ENCODE peak calls at places on chromosome 15, in ten cellular contexts. R, U, Q, Y, C, M, S, E, N and I are unnamed samples.

GRCh38 chr15:51924146-51925068 is 47.2 kb downstream of the LEO1 start:
- DNase-seq in R (no peak), U (no peak), Q (no peak), Y (no peak), C (no peak), M (no peak), S (no peak), E (no peak), N (no peak), I (no peak)

GRCh38 chr15:55221090-55222011 is 24.6 kb upstream of the RSL24D1 start:
- DNase-seq in R (no peak), U (no peak), Q (peak), Y (peak), C (peak), M (peak), S (peak), E (no peak), N (no peak), I (peak)

GRCh38 chr15:40511472-40512133 is 40.8 kb downstream of the CHST14 start:
- DNase-seq in R (no peak), U (no peak), Q (peak), Y (peak), C (no peak), M (peak), S (peak), E (peak), N (peak), I (no peak)

GRCh38 chr15:89917442-89918085 is 4.8 kb upstream of the ARPIN start:
- DNase-seq in R (no peak), U (no peak), Q (no peak), Y (peak), C (no peak), M (peak), S (no peak), E (no peak), N (no peak), I (no peak)

GRCh38 chr15:88257311-88257901 is 867 bp upstream of the NTRK3 start:
- DNase-seq in R (no peak), U (no peak), Q (no peak), Y (peak), C (no peak), M (no peak), S (no peak), E (no peak), N (no peak), I (no peak)

GRCh38 chr15:77060560-77060959 is 10.3 kb downstream of the TSPAN3 start:
- DNase-seq in R (no peak), U (no peak), Q (no peak), Y (peak), C (no peak), M (no peak), S (peak), E (no peak), N (no peak), I (peak)

GRCh38 chr15:60667190-60667868 is 188.4 kb upstream of the ICE2 start:
- DNase-seq in R (no peak), U (no peak), Q (no peak), Y (no peak), C (no peak), M (no peak), S (no peak), E (no peak), N (no peak), I (no peak)

GRCh38 chr15:83732196-83732595 is 78.3 kb downstream of the ADAMTSL3 start:
- DNase-seq in R (no peak), U (no peak), Q (no peak), Y (no peak), C (no peak), M (no peak), S (no peak), E (no peak), N (no peak), I (no peak)

GRCh38 chr15:39095218-39095879 is 485.5 kb upstream of the THBS1 start:
- DNase-seq in R (no peak), U (no peak), Q (no peak), Y (no peak), C (no peak), M (peak), S (no peak), E (no peak), N (no peak), I (no peak)

GRCh38 chr15:51312754-51313390 is 25.5 kb downstream of the CYP19A1 start:
- DNase-seq in R (no peak), U (no peak), Q (no peak), Y (peak), C (no peak), M (peak), S (no peak), E (no peak), N (no peak), I (no peak)

GRCh38 chr15:101045236-101045646 is 126.1 kb downstream of the LRRK1 start:
- DNase-seq in R (no peak), U (peak), Q (no peak), Y (no peak), C (no peak), M (no peak), S (peak), E (no peak), N (no peak), I (no peak)

GRCh38 chr15:61916104-61916503 is 144.1 kb downstream of the VPS13C start:
- DNase-seq in R (no peak), U (no peak), Q (no peak), Y (peak), C (no peak), M (no peak), S (no peak), E (no peak), N (no peak), I (no peak)

GRCh38 chr15:101426761-101427333 is 62.7 kb downstream of the PCSK6 start:
- DNase-seq in R (no peak), U (no peak), Q (no peak), Y (no peak), C (no peak), M (no peak), S (no peak), E (no peak), N (no peak), I (no peak)

GRCh38 chr15:77185242-77185785 is 114.4 kb upstream of the TSPAN3 start:
- DNase-seq in R (no peak), U (no peak), Q (peak), Y (peak), C (no peak), M (no peak), S (peak), E (no peak), N (no peak), I (no peak)

GRCh38 chr15:79878078-79878705 is 18.6 kb downstream of the MTHFS start:
- DNase-seq in R (no peak), U (no peak), Q (peak), Y (no peak), C (no peak), M (no peak), S (no peak), E (no peak), N (no peak), I (no peak)

GRCh38 chr15:28995193-28995592 is 109.4 kb downstream of the APBA2 start:
- DNase-seq in R (no peak), U (no peak), Q (no peak), Y (no peak), C (no peak), M (no peak), S (no peak), E (no peak), N (no peak), I (no peak)

GRCh38 chr15:85702321-85703230 is 92.1 kb downstream of the KLHL25 start:
- DNase-seq in R (peak), U (no peak), Q (peak), Y (peak), C (no peak), M (no peak), S (peak), E (no peak), N (no peak), I (peak)

GRCh38 chr15:39438260-39438659 is 142.6 kb upstream of the THBS1 start:
- DNase-seq in R (no peak), U (no peak), Q (no peak), Y (no peak), C (no peak), M (no peak), S (no peak), E (no peak), N (peak), I (no peak)

GRCh38 chr15:79010278-79010677 is 65.4 kb upstream of the CTSH start:
- DNase-seq in R (no peak), U (no peak), Q (no peak), Y (no peak), C (no peak), M (no peak), S (no peak), E (no peak), N (no peak), I (no peak)

GRCh38 chr15:73190189-73190601 is 137.9 kb downstream of the NEO1 start:
- DNase-seq in R (no peak), U (no peak), Q (no peak), Y (peak), C (no peak), M (peak), S (peak), E (no peak), N (no peak), I (no peak)

GRCh38 chr15:56821721-56822425 is 88.6 kb upstream of the ZNF280D start:
- DNase-seq in R (no peak), U (peak), Q (peak), Y (peak), C (peak), M (peak), S (peak), E (no peak), N (no peak), I (peak)

GRCh38 chr15:88904808-88905327 is 8.3 kb downstream of the MFGE8 start:
- DNase-seq in R (peak), U (peak), Q (peak), Y (peak), C (no peak), M (peak), S (peak), E (peak), N (peak), I (no peak)

GRCh38 chr15:52010633-52011595 is 8.1 kb upstream of the MAPK6 start:
- DNase-seq in R (no peak), U (no peak), Q (no peak), Y (peak), C (peak), M (peak), S (peak), E (no peak), N (peak), I (peak)

GRCh38 chr15:52499506-52499905 is 29.2 kb downstream of the MYO5A start:
- DNase-seq in R (no peak), U (no peak), Q (no peak), Y (no peak), C (no peak), M (no peak), S (no peak), E (no peak), N (no peak), I (no peak)

GRCh38 chr15:80977627-80978036 is 12.0 kb downstream of the MESD start:
- DNase-seq in R (no peak), U (peak), Q (peak), Y (no peak), C (no peak), M (peak), S (peak), E (peak), N (peak), I (no peak)

GRCh38 chr15:92149029-92149428 is 244.7 kb upstream of the ST8SIA2 start:
- DNase-seq in R (no peak), U (no peak), Q (no peak), Y (no peak), C (no peak), M (no peak), S (no peak), E (no peak), N (no peak), I (no peak)

GRCh38 chr15:45111390-45112142 is 2.4 kb downstream of the DUOX2 start:
- DNase-seq in R (no peak), U (no peak), Q (no peak), Y (no peak), C (no peak), M (no peak), S (no peak), E (no peak), N (no peak), I (no peak)

GRCh38 chr15:40358492-40359353 is 704 bp downstream of the DISP2 start:
- DNase-seq in R (no peak), U (peak), Q (peak), Y (no peak), C (no peak), M (no peak), S (no peak), E (no peak), N (no peak), I (no peak)

GRCh38 chr15:101542306-101543025 is 53.0 kb upstream of the PCSK6 start:
- DNase-seq in R (no peak), U (no peak), Q (no peak), Y (no peak), C (no peak), M (no peak), S (no peak), E (no peak), N (peak), I (no peak)

GRCh38 chr15:57158589-57158988 is 217.7 kb upstream of the CGNL1 start:
- DNase-seq in R (no peak), U (no peak), Q (no peak), Y (peak), C (no peak), M (peak), S (peak), E (no peak), N (no peak), I (no peak)

GRCh38 chr15:72865486-72865885 is 81.9 kb upstream of the ADPGK start:
- DNase-seq in R (no peak), U (no peak), Q (no peak), Y (no peak), C (no peak), M (no peak), S (no peak), E (no peak), N (no peak), I (no peak)

GRCh38 chr15:22884344-22884743 is 45.9 kb downstream of the NIPA2 start:
- DNase-seq in R (no peak), U (no peak), Q (no peak), Y (no peak), C (no peak), M (no peak), S (no peak), E (no peak), N (no peak), I (no peak)

GRCh38 chr15:34951993-34952392 is 17.5 kb downstream of the AQR start:
- DNase-seq in R (no peak), U (no peak), Q (no peak), Y (peak), C (no peak), M (no peak), S (peak), E (no peak), N (no peak), I (no peak)

GRCh38 chr15:56869573-56869972 is 48.9 kb upstream of the TCF12 start:
- DNase-seq in R (no peak), U (no peak), Q (peak), Y (peak), C (no peak), M (peak), S (peak), E (peak), N (no peak), I (no peak)

GRCh38 chr15:48112242-48112641 is 8.5 kb upstream of the SLC24A5 start:
- DNase-seq in R (no peak), U (no peak), Q (peak), Y (peak), C (no peak), M (peak), S (peak), E (no peak), N (no peak), I (no peak)

GRCh38 chr15:57198654-57199241 is 177.6 kb upstream of the CGNL1 start:
- DNase-seq in R (no peak), U (no peak), Q (no peak), Y (peak), C (no peak), M (peak), S (peak), E (no peak), N (no peak), I (no peak)

GRCh38 chr15:45773149-45773548 is 138.3 kb downstream of the SQOR start:
- DNase-seq in R (no peak), U (no peak), Q (no peak), Y (no peak), C (no peak), M (peak), S (no peak), E (no peak), N (no peak), I (no peak)

GRCh38 chr15:51750942-51751686 is at the start of gene TMOD2:
- DNase-seq in R (peak), U (peak), Q (peak), Y (peak), C (no peak), M (peak), S (peak), E (no peak), N (no peak), I (no peak)

GRCh38 chr15:48975713-48976419 is 12.1 kb upstream of the SHC4 start:
- DNase-seq in R (peak), U (peak), Q (peak), Y (peak), C (no peak), M (peak), S (peak), E (peak), N (peak), I (peak)

GRCh38 chr15:74641151-74641550 is 25.5 kb downstream of the CLK3 start:
- DNase-seq in R (no peak), U (no peak), Q (no peak), Y (no peak), C (no peak), M (no peak), S (no peak), E (no peak), N (no peak), I (no peak)

GRCh38 chr15:74648051-74648622 is 32.5 kb downstream of the CLK3 start:
- DNase-seq in R (no peak), U (no peak), Q (no peak), Y (no peak), C (no peak), M (no peak), S (no peak), E (no peak), N (no peak), I (no peak)

GRCh38 chr15:74643368-74644204 is 27.9 kb downstream of the CLK3 start:
- DNase-seq in R (no peak), U (no peak), Q (no peak), Y (no peak), C (no peak), M (no peak), S (no peak), E (no peak), N (no peak), I (no peak)

GRCh38 chr15:74642328-74642723 is 26.7 kb downstream of the CLK3 start:
- DNase-seq in R (no peak), U (no peak), Q (no peak), Y (no peak), C (no peak), M (peak), S (no peak), E (no peak), N (no peak), I (no peak)

DNA sequence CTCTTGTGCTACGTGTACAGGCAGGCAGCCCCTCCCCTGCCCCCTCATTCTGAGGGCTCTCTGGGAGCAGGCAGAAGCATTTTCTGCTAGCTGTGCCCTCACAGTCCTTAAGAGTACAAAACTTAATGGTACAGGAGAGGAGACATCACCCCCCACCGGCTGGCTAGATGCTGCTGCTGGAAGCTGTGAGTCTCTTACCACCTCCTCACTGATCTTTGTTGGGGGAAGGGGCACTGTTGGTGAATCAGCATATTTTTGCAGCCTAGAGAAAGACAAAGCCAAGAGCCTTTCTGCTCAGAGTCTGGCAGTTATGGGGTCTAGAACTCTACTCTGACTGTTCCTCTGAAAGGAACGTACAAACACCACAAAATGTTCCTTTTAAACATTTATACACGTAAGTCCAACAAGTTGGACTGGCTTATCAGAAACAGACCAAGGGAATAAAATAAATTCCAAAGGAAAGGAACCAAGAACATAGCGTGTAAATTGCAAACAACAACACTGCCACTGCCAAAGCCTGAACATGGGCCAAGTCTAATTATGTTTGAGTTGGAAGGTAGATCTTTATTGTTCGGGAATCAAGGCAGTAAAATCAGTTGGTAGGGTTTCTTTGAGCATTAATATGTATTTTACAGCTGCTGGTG is 27.2 kb downstream of the CLK3 start:
- DNase-seq in R (no peak), U (no peak), Q (peak), Y (peak), C (no peak), M (peak), S (peak), E (no peak), N (no peak), I (no peak)
- H3K4me3 ChIP-seq in R (no peak), U (no peak), Q (no peak), Y (no peak), C (no peak), M (no peak), S (no peak), E (no peak), N (no peak), I (no peak)

DNA sequence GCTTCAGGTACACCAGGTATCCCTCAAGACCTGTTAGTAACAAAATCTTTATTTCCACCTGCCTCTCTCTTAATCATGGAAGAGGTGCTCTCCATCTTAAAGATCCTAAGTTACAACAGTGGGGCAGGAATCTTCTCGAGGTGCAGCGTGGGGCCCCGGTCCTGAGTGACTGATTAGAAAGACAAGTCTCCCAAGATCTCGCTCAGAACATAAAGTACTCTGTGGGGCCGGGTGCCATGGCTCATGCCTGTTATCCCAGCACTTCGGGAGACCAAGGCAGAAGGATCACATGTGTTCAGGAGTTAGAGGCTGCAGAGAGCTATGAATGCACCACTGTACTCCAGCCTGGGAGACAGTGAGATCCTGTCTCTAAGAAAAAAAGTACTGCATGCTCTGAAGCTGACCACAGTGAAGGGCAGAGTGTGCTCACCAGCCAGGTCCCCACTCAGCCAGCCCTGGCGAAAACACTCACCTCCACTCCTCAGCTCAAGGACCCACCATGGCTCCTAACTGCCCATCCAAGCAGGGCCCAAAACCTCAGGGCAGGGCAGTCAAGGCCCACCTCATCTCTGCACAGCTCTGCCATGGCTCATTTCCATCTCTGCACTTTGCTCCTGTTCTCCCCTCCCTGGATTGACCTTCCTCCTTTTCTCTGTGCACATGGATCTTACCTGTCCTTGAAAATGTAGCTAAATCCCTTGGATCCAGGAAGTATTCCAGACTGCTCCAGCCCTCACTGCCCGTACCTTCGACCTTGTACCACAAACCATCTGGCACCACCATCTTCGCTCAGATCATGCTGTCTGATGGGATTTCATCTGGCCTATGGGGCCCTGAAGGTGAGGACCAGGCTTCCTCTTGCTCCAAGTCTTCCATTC is 7.1 kb downstream of the SEMA7A start:
- DNase-seq in R (no peak), U (no peak), Q (no peak), Y (no peak), C (no peak), M (no peak), S (no peak), E (no peak), N (no peak), I (no peak)
- H3K4me3 ChIP-seq in R (no peak), U (no peak), Q (no peak), Y (no peak), C (no peak), M (no peak), S (no peak), E (no peak), N (no peak), I (no peak)

GRCh38 chr15:31480356-31481058 is 153.9 kb downstream of the KLF13 start:
- DNase-seq in R (no peak), U (no peak), Q (no peak), Y (no peak), C (no peak), M (no peak), S (no peak), E (no peak), N (no peak), I (no peak)
- H3K4me3 ChIP-seq in R (no peak), U (no peak), Q (no peak), Y (no peak), C (no peak), M (no peak), S (no peak), E (no peak), N (no peak), I (no peak)

GRCh38 chr15:31248263-31248662 is 78.4 kb upstream of the KLF13 start:
- DNase-seq in R (no peak), U (no peak), Q (no peak), Y (no peak), C (no peak), M (no peak), S (no peak), E (no peak), N (no peak), I (no peak)
- H3K4me3 ChIP-seq in R (no peak), U (no peak), Q (no peak), Y (no peak), C (no peak), M (no peak), S (no peak), E (no peak), N (no peak), I (no peak)

GRCh38 chr15:68699881-68700394 is 120.8 kb downstream of the ANP32A start:
- DNase-seq in R (no peak), U (no peak), Q (no peak), Y (no peak), C (no peak), M (no peak), S (no peak), E (no peak), N (no peak), I (no peak)
- H3K4me3 ChIP-seq in R (no peak), U (no peak), Q (no peak), Y (no peak), C (no peak), M (no peak), S (no peak), E (no peak), N (no peak), I (no peak)